ENCODE peak calls at places on chromosomes 1 and 21, in nine cellular contexts. I is AG04450, S is heart right ventricle, V is heart left ventricle, Z is cardiac fibroblast, Y is choroid plexus epithelial cell, D is fibroblast of mammary gland, E is mucosa of descending colon, F is colonic mucosa. U is an unnamed sample.

GRCh38 chr21:44024895-44025353 is 12.8 kb downstream of the TRAPPC10 start:
- DNase-seq in I (peak; percentile 15), S (peak; percentile 48), V (peak; percentile 50), Z (peak; percentile 84), Y (peak; percentile 91), D (peak; percentile 76), E (no peak), F (no peak), U (no peak)

GRCh38 chr1:168488153-168488552 is 55.6 kb downstream of the XCL2 start:
- DNase-seq in I (no peak), S (peak; percentile 27), V (peak; percentile 51), Z (peak; percentile 83), Y (peak; percentile 10), D (peak; percentile 95), E (no peak), F (no peak), U (no peak)

GRCh38 chr1:53129891-53130597 is 12.4 kb downstream of the SLC1A7 start:
- DNase-seq in I (no peak), S (no peak), V (no peak), Z (no peak), Y (no peak), D (no peak), E (no peak), F (no peak), U (no peak)

GRCh38 chr1:229862017-229862774 is 204.8 kb upstream of the GALNT2 start:
- DNase-seq in I (no peak), S (no peak), V (no peak), Z (peak; percentile 10), Y (peak; percentile 13), D (no peak), E (no peak), F (no peak), U (no peak)

GRCh38 chr1:167291539-167292195 is 71.0 kb downstream of the POU2F1 start:
- DNase-seq in I (no peak), S (no peak), V (no peak), Z (no peak), Y (peak; percentile 47), D (no peak), E (no peak), F (no peak), U (no peak)

GRCh38 chr1:156100205-156100995 is 14.1 kb upstream of the LMNA start:
- DNase-seq in I (no peak), S (no peak), V (no peak), Z (no peak), Y (no peak), D (no peak), E (peak; percentile 71), F (no peak), U (no peak)

GRCh38 chr21:45374826-45375455 is 30.0 kb upstream of the COL18A1 start:
- DNase-seq in I (no peak), S (peak; percentile 6), V (no peak), Z (no peak), Y (no peak), D (no peak), E (peak; percentile 13), F (no peak), U (no peak)

GRCh38 chr1:55974714-55975441 is 604.5 kb downstream of the PLPP3 start:
- DNase-seq in I (peak; percentile 47), S (no peak), V (no peak), Z (peak; percentile 91), Y (peak; percentile 54), D (peak; percentile 69), E (no peak), F (no peak), U (no peak)

GRCh38 chr1:233543338-233544255 is 70.3 kb upstream of the KCNK1 start:
- DNase-seq in I (no peak), S (no peak), V (no peak), Z (peak; percentile 75), Y (peak; percentile 9), D (peak; percentile 98), E (no peak), F (peak; percentile 28), U (peak; percentile 87)

GRCh38 chr1:23522244-23523013 is 8.6 kb downstream of the E2F2 start:
- DNase-seq in I (no peak), S (no peak), V (no peak), Z (no peak), Y (peak; percentile 53), D (peak; percentile 44), E (no peak), F (no peak), U (no peak)

GRCh38 chr1:40450491-40451237 is 388 bp downstream of the ZFP69B start:
- DNase-seq in I (peak; percentile 45), S (no peak), V (peak; percentile 23), Z (peak; percentile 49), Y (peak; percentile 71), D (peak; percentile 83), E (peak; percentile 44), F (peak; percentile 23), U (no peak)

GRCh38 chr1:4367230-4367629 is 287.2 kb upstream of the AJAP1 start:
- DNase-seq in I (no peak), S (no peak), V (no peak), Z (no peak), Y (no peak), D (no peak), E (no peak), F (no peak), U (no peak)

GRCh38 chr1:59468828-59469428 is 172.0 kb downstream of the FGGY start:
- DNase-seq in I (no peak), S (no peak), V (no peak), Z (no peak), Y (no peak), D (no peak), E (no peak), F (no peak), U (no peak)

DNA sequence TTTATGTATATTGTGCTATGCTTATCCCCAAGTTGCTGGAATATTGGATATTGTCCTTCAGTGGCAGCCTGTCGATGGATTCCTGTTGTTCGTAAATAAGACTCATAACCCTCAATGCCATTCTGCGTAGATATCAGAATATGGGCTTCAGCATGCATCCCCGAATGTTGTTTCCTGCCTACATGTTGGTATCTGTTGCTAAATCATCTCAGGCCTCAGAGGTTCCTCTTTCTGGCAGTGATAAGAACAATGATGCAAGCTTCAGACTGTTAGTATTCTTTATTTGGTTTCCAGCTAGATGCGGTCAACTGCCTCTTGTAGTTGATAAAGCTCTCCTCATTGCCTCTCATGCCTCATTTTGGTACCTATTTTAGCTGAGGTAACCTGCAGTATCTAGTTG is 2082.6 kb downstream of the MRPL39 start:
- DNase-seq in I (no peak), S (no peak), V (no peak), Z (no peak), Y (no peak), D (no peak), E (no peak), F (no peak), U (no peak)
- H3K4me3 ChIP-seq in I (no peak overlapping the region), S (no peak overlapping the region), V (no peak overlapping the region), Z (no peak overlapping the region), Y (no peak overlapping the region), D (no peak overlapping the region), E (no peak overlapping the region), F (no peak overlapping the region), U (no peak overlapping the region)

DNA sequence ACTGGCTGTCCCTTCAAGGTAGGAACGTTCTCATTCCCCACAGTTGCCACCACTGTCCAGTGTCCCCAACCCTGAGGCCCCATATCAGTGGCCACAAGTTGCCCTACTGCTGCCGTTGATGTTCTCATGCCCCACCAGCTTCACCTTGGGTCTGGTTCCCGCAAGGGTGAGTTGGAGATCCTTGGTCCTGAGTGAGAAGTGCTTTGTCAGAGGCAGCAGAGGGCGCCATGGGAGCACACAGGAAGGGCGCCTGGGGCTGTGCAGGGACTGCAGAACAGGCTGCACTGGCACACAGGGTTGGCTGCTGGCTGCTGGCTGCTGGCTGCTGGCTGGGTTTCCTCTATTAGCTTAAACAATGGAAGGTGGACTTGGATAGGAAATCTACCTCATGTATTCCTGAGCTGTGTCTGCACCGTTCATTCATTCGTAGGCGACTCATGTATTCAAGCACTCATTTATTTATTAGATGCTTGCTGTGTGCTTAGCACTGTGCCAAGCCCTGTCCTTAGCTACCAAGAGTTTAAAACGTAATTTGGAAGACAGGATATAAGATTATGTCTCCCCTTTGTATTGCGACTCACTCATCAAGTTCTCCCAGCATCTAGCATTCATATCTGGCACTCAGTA is 2.1 kb upstream of the S100A9 start:
- DNase-seq in I (no peak), S (peak; percentile 59), V (peak; percentile 58), Z (peak; percentile 74), Y (peak; percentile 67), D (peak; percentile 59), E (peak; percentile 60), F (peak; percentile 61), U (no peak)
- TF ChIP-seq CTCF in I (peak; percentile 34), S (peak; percentile 29), V (no peak), Z (peak; percentile 68), Y (peak; percentile 65), D (peak; percentile 55), E (no peak), F (peak; percentile 32), U (peak; percentile 73)

GRCh38 chr1:39214021-39214713 is 9.7 kb downstream of the MACF1 start:
- DNase-seq in I (no peak), S (peak; percentile 33), V (peak; percentile 53), Z (peak; percentile 65), Y (peak; percentile 34), D (no peak), E (no peak), F (no peak), U (no peak)

GRCh38 chr1:39214714-39214997 is 10.2 kb downstream of the MACF1 start:
- DNase-seq in I (no peak), S (no peak), V (no peak), Z (no peak), Y (no peak), D (no peak), E (no peak), F (no peak), U (no peak)

GRCh38 chr1:39212499-39212898 is 8.0 kb downstream of the MACF1 start:
- DNase-seq in I (no peak), S (no peak), V (no peak), Z (no peak), Y (no peak), D (no peak), E (no peak), F (no peak), U (no peak)

GRCh38 chr1:39213511-39214002 is 9.1 kb downstream of the MACF1 start:
- DNase-seq in I (no peak), S (no peak), V (no peak), Z (peak; percentile 26), Y (peak; percentile 40), D (peak; percentile 44), E (no peak), F (no peak), U (no peak)

GRCh38 chr1:39214998-39215873 is 10.7 kb downstream of the MACF1 start:
- DNase-seq in I (no peak), S (no peak), V (peak; percentile 33), Z (no peak), Y (peak; percentile 55), D (no peak), E (no peak), F (peak; percentile 41), U (no peak)
- H3K4me3 ChIP-seq in I (no peak overlapping the region), S (no peak overlapping the region), V (peak overlapping the region; percentile 13), Z (no peak overlapping the region), Y (no peak overlapping the region), D (no peak overlapping the region), E (no peak overlapping the region), F (peak overlapping the region; percentile 5), U (no peak overlapping the region)

GRCh38 chr21:28018213-28018612 is 974.5 kb downstream of the LTN1 start:
- DNase-seq in I (no peak), S (no peak), V (no peak), Z (no peak), Y (no peak), D (no peak), E (no peak), F (no peak), U (no peak)

GRCh38 chr21:28016571-28016970 is 976.1 kb downstream of the LTN1 start:
- DNase-seq in I (no peak), S (no peak), V (no peak), Z (peak; percentile 32), Y (peak; percentile 36), D (no peak), E (no peak), F (no peak), U (no peak)

GRCh38 chr21:28018741-28019669 is 973.7 kb downstream of the LTN1 start:
- DNase-seq in I (no peak), S (peak; percentile 17), V (no peak), Z (peak; percentile 10), Y (peak; percentile 26), D (no peak), E (no peak), F (no peak), U (no peak)
- TF ChIP-seq CTCF in I (no peak), S (peak; percentile 17), V (no peak), Z (peak; percentile 14), Y (peak; percentile 40), D (no peak), E (no peak), F (no peak), U (peak; percentile 46)